ENCODE peak calls at places on chromosome 1, in ten cellular contexts. B is adrenal gland; X is aorta; P is testis; E is CD4-positive, CD25-positive, alpha-beta regulatory T cell; N is spleen; W is SJSA1; Y is fibroblast of lung; R is small intestine; G is brain microvascular endothelial cell. C is an unnamed sample. For H3K27me3, the result is how much of the 10 kb centered on the place peaks cover.

GRCh38 chr1:53368314-53369033 is 40.6 kb upstream of the LRP8 start:
- DNase-seq in Y (no peak), W (no peak), N (peak), P (peak), R (no peak), X (peak), G (no peak), B (no peak), E (no peak), C (peak)

GRCh38 chr1:201059871-201060555 is 36.5 kb upstream of the KIF21B start:
- DNase-seq in R (peak), X (no peak), W (no peak), E (no peak), G (no peak), N (no peak), P (no peak), Y (no peak), B (no peak), C (no peak)

GRCh38 chr1:209900734-209901133 is 37.3 kb upstream of the SYT14 start:
- DNase-seq in P (no peak), Y (peak), W (peak), N (no peak), B (no peak), E (no peak), G (peak), R (no peak), X (no peak), C (no peak)

GRCh38 chr1:181603735-181604410 is 120.6 kb downstream of the CACNA1E start:
- DNase-seq in Y (no peak), P (no peak), B (no peak), X (no peak), N (no peak), W (no peak), E (no peak), G (no peak), R (peak), C (no peak)

GRCh38 chr1:240174734-240175133 is 83.1 kb downstream of the FMN2 start:
- DNase-seq in X (no peak), P (no peak), N (no peak), W (no peak), Y (no peak), G (no peak), E (no peak), B (no peak), R (no peak), C (no peak)

GRCh38 chr1:202835548-202836072 is 24.9 kb downstream of the PCAT6 start:
- DNase-seq in B (no peak), E (peak), Y (no peak), R (peak), W (no peak), N (no peak), G (no peak), P (no peak), X (no peak), C (no peak)

GRCh38 chr1:13725714-13726175 is 25.8 kb downstream of the PRDM2 start:
- DNase-seq in R (peak), P (peak), E (peak), G (peak), B (peak), X (no peak), W (peak), Y (no peak), N (no peak), C (no peak)

GRCh38 chr1:40384413-40384762 is 10.9 kb downstream of the SMAP2 start:
- DNase-seq in P (no peak), X (no peak), G (no peak), R (no peak), E (no peak), Y (no peak), N (no peak), W (no peak), B (no peak), C (no peak)

GRCh38 chr1:201259476-201260235 is 23.6 kb upstream of the PKP1 start:
- DNase-seq in B (no peak), X (peak), G (peak), P (no peak), R (peak), E (no peak), N (peak), W (no peak), Y (peak), C (no peak)

GRCh38 chr1:21295059-21295401 is 4.8 kb upstream of the ECE1 start:
- DNase-seq in Y (no peak), B (peak), W (peak), G (no peak), X (no peak), P (no peak), N (no peak), R (no peak), E (no peak), C (peak)

DNA sequence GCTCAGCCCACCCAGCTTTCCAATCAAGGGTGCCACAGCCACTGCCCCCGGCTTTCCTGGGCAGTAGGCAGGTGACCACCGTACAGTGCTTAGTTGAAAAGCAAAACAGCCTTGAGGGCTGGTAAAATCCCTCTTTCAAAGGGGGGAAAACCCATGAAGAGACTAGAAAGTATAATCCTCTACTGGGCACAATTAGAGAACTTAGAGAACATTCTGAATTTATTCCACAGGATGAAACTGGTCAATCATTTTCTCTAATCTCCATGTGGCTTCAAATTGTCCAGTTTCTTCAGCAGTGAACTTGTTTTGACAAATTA is 15.3 kb upstream of the LRRC47 start:
- DNase-seq in N (no peak), P (no peak), B (no peak), R (no peak), Y (no peak), X (no peak), W (no peak), E (no peak), G (no peak), C (no peak)
- H3K4me3 ChIP-seq in N (no peak), P (no peak), B (no peak), R (no peak), Y (no peak), X (no peak), W (no peak), E (no peak), G (no peak), C (no peak)

DNA sequence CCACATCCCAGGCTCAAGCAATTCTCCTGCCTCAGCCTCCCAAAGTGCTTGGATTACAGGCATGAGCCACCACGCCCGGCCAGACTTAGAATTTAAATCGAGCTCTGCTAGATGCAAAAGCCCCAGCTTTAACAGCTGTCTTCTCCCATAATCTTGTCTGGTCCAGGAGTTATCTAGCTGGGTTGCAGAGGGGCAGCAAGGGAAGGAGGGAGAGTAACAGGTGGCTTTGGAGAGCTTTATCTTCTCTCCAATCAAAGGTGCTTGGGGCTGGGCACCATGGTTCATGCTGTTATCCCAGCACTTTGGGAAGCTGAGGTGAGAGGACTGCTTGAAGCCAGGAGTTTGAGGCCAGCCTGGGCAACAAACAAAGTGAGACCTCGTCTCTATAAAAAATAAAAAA is 3.9 kb downstream of the RHBG start:
- DNase-seq in W (no peak), Y (no peak), R (no peak), P (no peak), G (no peak), X (peak), B (no peak), E (no peak), N (no peak), C (no peak)
- H3K27me3 ChIP-seq in W (under half), Y (under half), R (under half), P (under half), G (under half), X (under half), B (under half), E (under half), N (half or more), C (under half)

DNA sequence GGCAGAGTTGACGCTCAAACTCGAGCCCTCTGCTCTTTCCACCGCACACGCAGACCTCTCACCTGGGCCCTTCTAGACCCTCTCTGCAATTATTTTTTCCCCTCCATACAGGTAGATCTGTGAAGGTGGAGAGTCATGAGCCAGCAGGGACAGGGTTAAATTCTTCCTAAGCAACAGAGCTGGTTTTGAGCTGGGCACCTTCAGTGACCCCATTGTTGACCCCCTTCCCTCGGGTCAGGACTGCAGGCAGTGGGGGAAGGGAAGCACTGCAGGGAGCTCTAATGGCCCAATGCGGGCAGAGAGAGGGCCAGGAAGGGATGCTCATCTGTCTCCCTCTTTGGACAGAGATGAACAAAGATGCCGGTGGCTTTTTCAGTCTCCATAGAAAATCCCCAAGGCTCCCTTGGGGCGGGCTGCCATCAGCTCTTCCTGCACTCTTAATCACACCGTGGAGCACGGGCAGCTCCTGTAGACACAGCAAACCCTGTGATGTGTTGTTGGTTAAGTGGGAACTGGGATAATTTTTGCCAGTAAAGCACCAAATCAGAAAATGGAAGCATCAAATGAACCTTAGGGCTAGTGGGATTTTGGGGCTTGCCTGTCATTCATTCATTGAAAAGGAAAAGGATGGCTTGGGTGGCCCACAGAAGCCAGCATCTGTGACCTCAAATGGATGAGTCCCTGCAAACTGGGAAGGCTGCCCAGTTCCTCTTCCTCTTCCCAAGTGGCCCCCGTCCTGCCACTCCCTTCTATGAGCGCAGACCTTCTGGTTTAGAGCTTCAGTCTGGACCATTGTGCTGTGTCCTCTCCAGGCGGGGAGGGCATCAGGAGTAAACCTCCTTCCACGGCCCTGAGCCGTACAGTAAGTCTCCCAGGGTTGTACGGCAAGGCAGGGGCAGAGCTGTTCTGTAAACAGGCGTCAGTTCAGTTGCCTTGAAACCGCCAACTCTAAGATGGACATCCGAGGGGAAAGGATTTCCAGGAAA is 21.6 kb downstream of the SOX13 start:
- DNase-seq in E (no peak), N (no peak), W (no peak), R (no peak), X (peak), B (no peak), Y (no peak), G (no peak), P (no peak), C (peak)
- H3K4me3 ChIP-seq in E (no peak), N (no peak), W (no peak), R (no peak), X (no peak), B (no peak), Y (no peak), G (no peak), P (no peak), C (no peak)

GRCh38 chr1:204278254-204278653 is 64.5 kb upstream of the GOLT1A start:
- DNase-seq in G (no peak), X (no peak), B (no peak), W (no peak), Y (peak), N (no peak), E (no peak), R (no peak), P (no peak), C (no peak)
- H3K27me3 ChIP-seq in G (under half), X (under half), B (under half), W (under half), Y (under half), N (under half), E (under half), R (under half), P (under half), C (under half)

DNA sequence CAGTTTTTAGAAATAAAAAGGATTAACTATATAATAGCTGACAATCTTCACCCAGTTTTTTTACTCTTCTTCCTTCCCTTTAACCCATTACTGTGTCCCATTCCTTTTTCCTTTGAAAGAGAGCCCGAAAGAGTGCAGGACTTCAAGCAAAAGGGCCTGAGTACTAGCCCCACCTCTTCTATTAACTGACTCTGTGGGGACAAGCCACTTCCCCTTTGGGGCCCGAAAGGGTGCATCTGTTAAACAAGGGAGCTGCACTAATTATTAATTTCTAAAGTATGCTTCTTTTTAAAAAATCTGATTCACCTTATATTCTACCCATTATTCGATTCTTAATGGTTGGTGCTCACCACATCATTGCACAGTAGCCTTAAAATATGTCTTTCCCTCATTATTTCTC is 3.3 kb downstream of the USP24 start:
- DNase-seq in R (peak), X (no peak), B (no peak), W (no peak), P (no peak), N (no peak), G (no peak), E (no peak), Y (no peak), C (no peak)
- H3K4me3 ChIP-seq in R (peak), X (no peak), B (no peak), W (no peak), P (no peak), N (peak), G (no peak), E (peak), Y (no peak), C (no peak)

GRCh38 chr1:38555130-38555529 is 304.4 kb downstream of the RRAGC start:
- DNase-seq in N (no peak), Y (no peak), B (no peak), E (no peak), X (no peak), G (no peak), W (no peak), R (no peak), P (no peak), C (no peak)

GRCh38 chr1:38558476-38559179 is 300.9 kb downstream of the RRAGC start:
- DNase-seq in P (no peak), G (no peak), E (no peak), W (no peak), X (no peak), Y (no peak), R (no peak), N (peak), B (no peak), C (no peak)

GRCh38 chr1:38558055-38558454 is 301.5 kb downstream of the RRAGC start:
- DNase-seq in Y (no peak), E (no peak), N (no peak), P (no peak), X (no peak), B (no peak), G (no peak), R (no peak), W (no peak), C (no peak)

GRCh38 chr1:38551908-38552307 is 307.7 kb downstream of the RRAGC start:
- DNase-seq in P (no peak), R (no peak), N (no peak), Y (no peak), X (no peak), G (no peak), B (no peak), E (no peak), W (no peak), C (no peak)

DNA sequence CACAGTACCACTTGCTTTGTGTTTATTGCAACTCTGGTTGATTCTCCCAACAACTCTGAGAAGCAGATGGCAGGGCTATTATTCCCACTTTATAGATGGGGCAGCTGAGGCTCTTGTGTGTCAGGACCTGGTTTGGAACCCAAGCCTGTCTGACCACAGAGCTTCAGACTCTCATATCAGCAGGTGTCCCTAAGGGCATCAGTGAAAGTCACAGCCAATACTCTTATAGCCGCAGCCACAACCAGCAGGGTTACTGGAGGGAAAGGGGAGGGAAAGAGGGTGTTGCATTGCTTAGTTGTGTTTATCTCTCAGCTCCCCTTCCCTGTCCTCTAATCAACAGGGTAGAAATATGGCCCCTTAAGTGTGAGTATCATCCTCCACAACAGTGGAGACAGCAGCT is 304.0 kb downstream of the RRAGC start:
- DNase-seq in R (no peak), Y (no peak), E (no peak), W (no peak), B (no peak), X (no peak), G (no peak), P (no peak), N (no peak), C (no peak)
- H3K27me3 ChIP-seq in R (under half), Y (under half), E (under half), W (under half), B (under half), X (under half), G (under half), P (under half), N (under half), C (under half)

GRCh38 chr1:74010206-74010605 is 187.8 kb downstream of the LRRIQ3 start:
- DNase-seq in P (no peak), G (no peak), N (no peak), W (no peak), B (no peak), E (no peak), R (peak), Y (no peak), X (peak), C (no peak)
- H3K4me3 ChIP-seq in P (no peak), G (no peak), N (no peak), W (no peak), B (no peak), E (peak), R (peak), Y (no peak), X (no peak), C (no peak)

GRCh38 chr1:171941920-171942319 is 100.6 kb downstream of the DNM3 start:
- DNase-seq in P (no peak), X (no peak), B (no peak), N (no peak), E (no peak), W (no peak), R (no peak), Y (no peak), G (no peak), C (no peak)
- H3K27me3 ChIP-seq in P (under half), X (under half), B (under half), N (under half), E (under half), W (under half), R (under half), Y (under half), G (under half), C (under half)